ENCODE peak calls at places on chromosomes 1 and 21, in six cellular contexts. W is dermis microvascular lymphatic vessel endothelial cell, M is iPS DF 19.7, N is NCI-H1436, Q is psoas muscle, B is astrocyte of the spinal cord. K is an unnamed sample.

GRCh38 chr1:40901886-40902633 is 39.9 kb upstream of the CITED4 start:
- DNase-seq in W (peak), M (no peak), N (no peak), Q (peak), B (peak), K (no peak)

GRCh38 chr21:45937721-45938452 is 43.7 kb upstream of the COL6A1 start:
- DNase-seq in W (no peak), M (no peak), N (no peak), Q (no peak), B (no peak), K (no peak)

GRCh38 chr1:30106125-30106524 is 617.3 kb downstream of the MATN1 start:
- DNase-seq in W (peak), M (peak), N (no peak), Q (no peak), B (peak), K (no peak)

GRCh38 chr1:34164510-34165381 is at the start of gene CSMD2:
- DNase-seq in W (peak), M (no peak), N (peak), Q (peak), B (peak), K (no peak)

GRCh38 chr1:169899519-169900217 is 6.0 kb upstream of the SCYL3 start:
- DNase-seq in W (no peak), M (no peak), N (no peak), Q (no peak), B (no peak), K (no peak)

GRCh38 chr1:153903841-153904455 is 18.8 kb downstream of the GATAD2B start:
- DNase-seq in W (no peak), M (no peak), N (no peak), Q (peak), B (no peak), K (no peak)

GRCh38 chr1:232574867-232575523 is 54.9 kb downstream of the SIPA1L2 start:
- DNase-seq in W (no peak), M (no peak), N (no peak), Q (no peak), B (no peak), K (no peak)

GRCh38 chr21:27268290-27268689 is 301.4 kb upstream of the ADAMTS5 start:
- DNase-seq in W (no peak), M (no peak), N (no peak), Q (no peak), B (peak), K (no peak)

GRCh38 chr1:11862890-11863289 is 4.1 kb upstream of the NPPB start:
- DNase-seq in W (peak), M (no peak), N (no peak), Q (no peak), B (no peak), K (no peak)

GRCh38 chr1:61083014-61083798 is 845 bp downstream of the NFIA start:
- DNase-seq in W (peak), M (no peak), N (no peak), Q (peak), B (no peak), K (no peak)

GRCh38 chr1:21449906-21450305 is 10.0 kb downstream of the NBPF3 start:
- DNase-seq in W (no peak), M (no peak), N (no peak), Q (no peak), B (peak), K (no peak)

GRCh38 chr1:95671098-95671497 is 437.1 kb downstream of the RWDD3 start:
- DNase-seq in W (no peak), M (no peak), N (no peak), Q (no peak), B (no peak), K (no peak)

GRCh38 chr1:21272540-21272939 is 17.7 kb downstream of the ECE1 start:
- DNase-seq in W (no peak), M (no peak), N (no peak), Q (peak), B (no peak), K (no peak)

GRCh38 chr1:245310605-245311531 is 156.1 kb downstream of the KIF26B start:
- DNase-seq in W (no peak), M (no peak), N (no peak), Q (no peak), B (no peak), K (no peak)

GRCh38 chr1:247357781-247358211 is 26.1 kb upstream of the ZNF496 start:
- DNase-seq in W (no peak), M (no peak), N (no peak), Q (no peak), B (no peak), K (no peak)

GRCh38 chr21:44991538-44992483 is 52.0 kb downstream of the SLX9 start:
- DNase-seq in W (no peak), M (no peak), N (no peak), Q (peak), B (peak), K (no peak)

GRCh38 chr1:170578356-170578755 is 46.4 kb downstream of the GORAB start:
- DNase-seq in W (no peak), M (no peak), N (no peak), Q (no peak), B (no peak), K (no peak)

GRCh38 chr1:50266509-50266908 is 156.7 kb downstream of the DMRTA2 start:
- DNase-seq in W (no peak), M (no peak), N (peak), Q (no peak), B (peak), K (no peak)

GRCh38 chr1:159218846-159219636 is 14.4 kb downstream of the ACKR1 start:
- DNase-seq in W (no peak), M (no peak), N (no peak), Q (no peak), B (no peak), K (no peak)

GRCh38 chr21:42595281-42596187 is 57.9 kb upstream of the PDE9A start:
- DNase-seq in W (no peak), M (no peak), N (no peak), Q (no peak), B (no peak), K (no peak)

GRCh38 chr1:240672132-240672811 is 60.3 kb upstream of the GREM2 start:
- DNase-seq in W (no peak), M (no peak), N (no peak), Q (no peak), B (no peak), K (no peak)

GRCh38 chr1:150142083-150142482 is 7.6 kb upstream of the PLEKHO1 start:
- DNase-seq in W (peak), M (no peak), N (no peak), Q (no peak), B (no peak), K (no peak)

GRCh38 chr1:67803380-67804279 is 29.6 kb downstream of the GNG12 start:
- DNase-seq in W (no peak), M (no peak), N (no peak), Q (no peak), B (no peak), K (no peak)

GRCh38 chr1:173420330-173420806 is 56.8 kb upstream of the PRDX6 start:
- DNase-seq in W (peak), M (no peak), N (peak), Q (peak), B (peak), K (peak)

GRCh38 chr1:219160942-219161341 is 12.7 kb upstream of the LYPLAL1 start:
- DNase-seq in W (no peak), M (no peak), N (no peak), Q (no peak), B (no peak), K (no peak)

GRCh38 chr1:209095627-209096595 is 487.6 kb upstream of the CAMK1G start:
- DNase-seq in W (no peak), M (no peak), N (no peak), Q (no peak), B (peak), K (no peak)

GRCh38 chr1:230392141-230392909 is 33.8 kb downstream of the PGBD5 start:
- DNase-seq in W (no peak), M (no peak), N (no peak), Q (no peak), B (no peak), K (no peak)

GRCh38 chr1:70440642-70441391 is 29.7 kb downstream of the CTH start:
- DNase-seq in W (no peak), M (no peak), N (no peak), Q (no peak), B (no peak), K (no peak)

GRCh38 chr1:23756676-23757075 is 13.4 kb downstream of the ELOA start:
- DNase-seq in W (no peak), M (no peak), N (no peak), Q (no peak), B (peak), K (no peak)

GRCh38 chr1:73635021-73635420 is 563.0 kb downstream of the LRRIQ3 start:
- DNase-seq in W (no peak), M (no peak), N (no peak), Q (no peak), B (no peak), K (no peak)

GRCh38 chr1:36109041-36109679 is 15.9 kb downstream of the COL8A2 start:
- DNase-seq in W (no peak), M (no peak), N (no peak), Q (no peak), B (peak), K (no peak)

GRCh38 chr1:234500269-234500668 is 21.3 kb upstream of the TARBP1 start:
- DNase-seq in W (peak), M (no peak), N (no peak), Q (no peak), B (peak), K (no peak)

GRCh38 chr1:3431266-3431665 is 23.2 kb upstream of the ARHGEF16 start:
- DNase-seq in W (no peak), M (no peak), N (no peak), Q (peak), B (no peak), K (no peak)

GRCh38 chr1:162456324-162456723 is 41.3 kb upstream of the UHMK1 start:
- DNase-seq in W (no peak), M (no peak), N (no peak), Q (no peak), B (no peak), K (no peak)

GRCh38 chr1:54610601-54611580 is 12.4 kb downstream of the FAM151A start:
- DNase-seq in W (no peak), M (no peak), N (no peak), Q (no peak), B (peak), K (no peak)

GRCh38 chr1:245225267-245225666 is 70.5 kb downstream of the KIF26B start:
- DNase-seq in W (no peak), M (no peak), N (no peak), Q (no peak), B (peak), K (no peak)

GRCh38 chr1:41355356-41355755 is 5.9 kb upstream of the FOXO6 start:
- DNase-seq in W (no peak), M (no peak), N (no peak), Q (no peak), B (no peak), K (no peak)

K was measured in lung.